ENCODE peak calls at places on chromosomes 12 and 14, in five cellular contexts. S is neural progenitor cell; I is activated CD4-positive, CD25-positive, alpha-beta regulatory T cell; T is T-helper 1 cell; K is HS-27A. E is an unnamed sample.
A peak's percentile ranks its signal among the peaks of the same experiment; 100 is the strongest.

GRCh38 chr14:74846168-74846567 is 29.8 kb downstream of the PROX2 start:
- DNase-seq in I (no peak), S (no peak), T (no peak), K (no peak), E (no peak)

GRCh38 chr12:50222275-50222783 is 55.2 kb upstream of the CERS5 start:
- DNase-seq in K (no peak), I (no peak), S (peak; percentile 59), T (no peak), E (peak; percentile 94)

GRCh38 chr14:104882325-104882973 is 17.4 kb downstream of the CEP170B start:
- DNase-seq in T (no peak), S (peak; percentile 67), K (no peak), I (no peak), E (peak; percentile 38)

GRCh38 chr14:65251213-65251612 is 148.9 kb upstream of the MAX start:
- DNase-seq in K (no peak), T (no peak), S (no peak), I (no peak), E (no peak)

GRCh38 chr14:39956372-39956771 is 524.1 kb upstream of the FBXO33 start:
- DNase-seq in K (no peak), S (no peak), I (no peak), T (no peak), E (no peak)

GRCh38 chr12:94152292-94153083 is 4.1 kb downstream of the PLXNC1 start:
- DNase-seq in I (no peak), S (no peak), T (no peak), K (no peak), E (peak; percentile 66)

GRCh38 chr14:99249389-99249788 is 22.6 kb downstream of the BCL11B start:
- DNase-seq in S (no peak), I (no peak), K (no peak), T (no peak), E (no peak)

GRCh38 chr14:90522585-90523191 is 125.9 kb downstream of the CALM1 start:
- DNase-seq in I (no peak), T (no peak), S (peak; percentile 61), K (no peak), E (peak; percentile 77)

GRCh38 chr12:87995581-87996178 is 33.5 kb downstream of the C12orf50 start:
- DNase-seq in K (peak; percentile 30), I (no peak), S (peak; percentile 79), T (no peak), E (peak; percentile 85)

GRCh38 chr12:112304411-112304810 is 77.8 kb downstream of the HECTD4 start:
- DNase-seq in K (no peak), I (no peak), S (no peak), T (no peak), E (peak; percentile 32)

GRCh38 chr12:30997685-30998440 is 71.3 kb downstream of the TSPAN11 start:
- DNase-seq in K (no peak), I (no peak), S (no peak), T (no peak), E (no peak)

GRCh38 chr14:82080319-82080718 is 546.7 kb upstream of the SEL1L start:
- DNase-seq in T (no peak), S (peak; percentile 62), I (no peak), K (no peak), E (no peak)